ENCODE peak calls at places on chromosomes 3 and 15, in four cellular contexts. One of them, this sample, is unnamed.

GRCh38 chr15:75161788-75162414 is 39.8 kb upstream of the C15orf39 start:
- DNase-seq in A549: no peak
- DNase-seq in upper lobe of left lung: peak
- DNase-seq in HCT116: no peak
- DNase-seq in this sample: no peak

GRCh38 chr3:14285526-14285925 is 106.9 kb downstream of the LSM3 start:
- DNase-seq in A549: no peak
- DNase-seq in HCT116: no peak
- DNase-seq in upper lobe of left lung: no peak
- DNase-seq in this sample: no peak

GRCh38 chr3:159077860-159078259 is 276.0 kb downstream of the MFSD1 start:
- DNase-seq in HCT116: no peak
- DNase-seq in A549: no peak
- DNase-seq in upper lobe of left lung: no peak
- DNase-seq in this sample: peak

GRCh38 chr3:46874430-46874829 is 3.1 kb upstream of the PTH1R start:
- DNase-seq in upper lobe of left lung: no peak
- DNase-seq in A549: no peak
- DNase-seq in HCT116: no peak
- DNase-seq in this sample: no peak

GRCh38 chr15:58175955-58176354 is 37.8 kb downstream of the AQP9 start:
- DNase-seq in A549: no peak
- DNase-seq in HCT116: no peak
- DNase-seq in upper lobe of left lung: no peak
- DNase-seq in this sample: no peak

GRCh38 chr3:139538733-139539132 is 809 bp downstream of the RBP1 start:
- DNase-seq in upper lobe of left lung: no peak
- DNase-seq in A549: no peak
- DNase-seq in HCT116: no peak
- DNase-seq in this sample: no peak

GRCh38 chr3:102796856-102797255 is 362.0 kb downstream of the ZPLD1 start:
- DNase-seq in upper lobe of left lung: no peak
- DNase-seq in HCT116: no peak
- DNase-seq in A549: no peak
- DNase-seq in this sample: no peak

GRCh38 chr3:53486961-53487654 is 7.3 kb upstream of the CACNA1D start:
- DNase-seq in upper lobe of left lung: no peak
- DNase-seq in HCT116: no peak
- DNase-seq in A549: no peak
- DNase-seq in this sample: no peak

GRCh38 chr3:13016083-13016725 is 57.0 kb downstream of the IQSEC1 start:
- DNase-seq in HCT116: no peak
- DNase-seq in A549: no peak
- DNase-seq in upper lobe of left lung: peak
- DNase-seq in this sample: no peak

GRCh38 chr3:111321786-111322185 is 220.2 kb upstream of the CD96 start:
- DNase-seq in upper lobe of left lung: no peak
- DNase-seq in HCT116: no peak
- DNase-seq in A549: no peak
- DNase-seq in this sample: no peak

GRCh38 chr15:31325976-31326728 is 483 bp upstream of the KLF13 start:
- DNase-seq in upper lobe of left lung: peak
- DNase-seq in HCT116: peak
- DNase-seq in A549: peak
- DNase-seq in this sample: peak

GRCh38 chr15:31327674-31328424 is 1.2 kb downstream of the KLF13 start:
- DNase-seq in A549: peak
- DNase-seq in upper lobe of left lung: peak
- DNase-seq in HCT116: no peak
- DNase-seq in this sample: peak

GRCh38 chr15:31328425-31328998 is 1.9 kb downstream of the KLF13 start:
- DNase-seq in HCT116: no peak
- DNase-seq in A549: peak
- DNase-seq in upper lobe of left lung: no peak
- DNase-seq in this sample: peak

GRCh38 chr15:31325432-31325975 is 1.1 kb upstream of the KLF13 start:
- DNase-seq in HCT116: no peak
- DNase-seq in upper lobe of left lung: peak
- DNase-seq in A549: peak
- DNase-seq in this sample: peak

GRCh38 chr15:31326729-31327673 is at the start of gene KLF13:
- DNase-seq in A549: peak
- DNase-seq in HCT116: no peak
- DNase-seq in upper lobe of left lung: no peak
- DNase-seq in this sample: peak
- TF ChIP-seq POLR2A in A549: peak
- TF ChIP-seq POLR2A in HCT116: peak
- TF ChIP-seq POLR2A in upper lobe of left lung: no peak
- TF ChIP-seq POLR2A in this sample: peak

GRCh38 chr15:71411538-71412482 is 296.5 kb downstream of the THSD4 start:
- DNase-seq in A549: peak
- DNase-seq in upper lobe of left lung: peak
- DNase-seq in HCT116: no peak
- DNase-seq in this sample: no peak
- TF ChIP-seq POLR2A in A549: no peak
- TF ChIP-seq POLR2A in upper lobe of left lung: no peak
- TF ChIP-seq POLR2A in HCT116: no peak
- TF ChIP-seq POLR2A in this sample: no peak

GRCh38 chr3:101676219-101676764 is 640 bp downstream of the ZBTB11 start:
- DNase-seq in upper lobe of left lung: peak
- DNase-seq in A549: peak
- DNase-seq in HCT116: peak
- DNase-seq in this sample: peak

GRCh38 chr3:101676765-101677435 is at the start of gene ZBTB11:
- DNase-seq in A549: peak
- DNase-seq in HCT116: peak
- DNase-seq in upper lobe of left lung: peak
- DNase-seq in this sample: peak

GRCh38 chr3:101674518-101674917 is 2.4 kb downstream of the ZBTB11 start:
- DNase-seq in A549: no peak
- DNase-seq in HCT116: no peak
- DNase-seq in upper lobe of left lung: no peak
- DNase-seq in this sample: no peak

GRCh38 chr3:101673953-101674352 is 3.0 kb downstream of the ZBTB11 start:
- DNase-seq in HCT116: no peak
- DNase-seq in A549: no peak
- DNase-seq in upper lobe of left lung: no peak
- DNase-seq in this sample: no peak

DNA sequence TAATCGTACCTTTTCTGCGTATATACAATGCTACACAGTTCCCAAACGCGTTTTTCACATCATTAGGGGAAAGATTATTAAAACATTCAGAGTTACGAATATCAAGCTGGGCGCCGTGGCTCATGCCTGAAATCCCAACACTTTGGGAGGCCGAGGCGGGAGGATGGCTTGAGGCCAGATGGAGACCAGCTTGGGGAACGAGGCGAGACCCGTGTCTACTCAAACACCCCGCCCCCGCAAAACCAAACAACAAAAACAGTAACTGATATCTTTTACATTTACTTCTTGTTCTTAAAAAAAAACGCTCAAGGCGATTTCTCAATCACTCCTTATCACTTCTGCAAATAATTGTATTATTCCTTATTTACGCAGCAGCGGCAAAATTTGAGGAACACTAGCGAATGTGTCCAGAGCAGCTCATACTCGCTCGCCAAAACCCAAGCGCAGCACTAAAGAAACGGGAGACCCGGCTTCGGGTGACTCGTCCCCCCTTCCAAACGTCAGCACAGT is 1.2 kb downstream of the ZBTB11 start:
- DNase-seq in A549: no peak
- DNase-seq in upper lobe of left lung: peak
- DNase-seq in HCT116: no peak
- DNase-seq in this sample: no peak
- TF ChIP-seq POLR2A in A549: no peak
- TF ChIP-seq POLR2A in upper lobe of left lung: no peak
- TF ChIP-seq POLR2A in HCT116: no peak
- TF ChIP-seq POLR2A in this sample: no peak

GRCh38 chr15:72562878-72563277 is 88.7 kb downstream of the ARIH1 start:
- DNase-seq in upper lobe of left lung: no peak
- DNase-seq in HCT116: no peak
- DNase-seq in A549: no peak
- DNase-seq in this sample: no peak

GRCh38 chr15:72566973-72567372 is 87.5 kb upstream of the GOLGA6B start:
- DNase-seq in A549: no peak
- DNase-seq in upper lobe of left lung: no peak
- DNase-seq in HCT116: no peak
- DNase-seq in this sample: no peak
- TF ChIP-seq POLR2A in A549: no peak
- TF ChIP-seq POLR2A in upper lobe of left lung: no peak
- TF ChIP-seq POLR2A in HCT116: no peak
- TF ChIP-seq POLR2A in this sample: no peak

DNA sequence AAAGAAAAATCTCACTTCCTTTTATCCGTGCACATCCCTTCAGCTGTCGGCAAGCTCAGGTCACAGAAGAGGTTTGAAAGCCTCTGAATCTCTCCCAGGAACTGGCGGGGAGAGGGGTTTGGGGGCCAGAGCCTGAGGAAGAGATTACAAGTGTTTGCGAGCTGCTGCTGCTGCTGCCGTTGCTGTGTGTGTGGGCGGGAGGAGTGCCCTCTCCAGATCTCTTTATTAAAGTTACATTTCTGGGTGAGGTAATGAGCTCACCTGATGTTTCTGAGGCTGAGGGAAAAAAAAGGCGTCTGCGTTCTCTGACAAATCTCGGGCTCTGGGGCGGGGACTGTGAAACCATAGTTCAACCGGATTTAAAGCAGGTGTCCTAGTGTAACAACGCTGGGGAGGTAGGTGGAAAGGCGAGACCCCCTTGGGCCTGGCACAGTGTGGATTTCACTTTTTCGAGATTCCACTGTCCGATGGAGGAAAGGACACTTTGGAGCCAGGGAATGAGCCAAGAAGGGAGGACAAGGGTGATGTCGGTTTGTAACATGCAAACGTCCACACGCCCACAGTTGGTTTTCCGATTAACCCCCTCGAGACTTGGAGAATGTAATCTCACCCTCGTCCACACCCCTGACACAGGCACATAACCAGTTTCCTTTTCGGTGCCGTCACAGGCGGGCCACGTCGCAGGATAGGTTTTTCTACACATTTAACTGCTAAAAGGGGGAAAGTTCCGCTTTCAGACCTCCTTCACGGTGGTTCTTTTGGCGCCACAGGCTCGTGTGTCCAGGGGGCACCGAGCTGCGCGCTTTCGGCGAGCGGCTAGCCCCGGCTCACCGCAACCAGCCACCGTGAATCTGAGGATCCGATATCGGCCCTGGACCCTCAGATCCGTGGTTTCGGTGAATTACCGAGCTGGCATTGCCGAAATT is 2.1 kb downstream of the ALCAM start:
- DNase-seq in A549: peak
- DNase-seq in HCT116: peak
- DNase-seq in upper lobe of left lung: peak
- DNase-seq in this sample: no peak
- TF ChIP-seq POLR2A in A549: no peak
- TF ChIP-seq POLR2A in HCT116: no peak
- TF ChIP-seq POLR2A in upper lobe of left lung: no peak
- TF ChIP-seq POLR2A in this sample: no peak

GRCh38 chr15:40845511-40846284 is 1.9 kb downstream of the SPINT1 start:
- DNase-seq in HCT116: no peak
- DNase-seq in A549: no peak
- DNase-seq in upper lobe of left lung: peak
- DNase-seq in this sample: no peak
- TF ChIP-seq POLR2A in HCT116: no peak
- TF ChIP-seq POLR2A in A549: no peak
- TF ChIP-seq POLR2A in upper lobe of left lung: no peak
- TF ChIP-seq POLR2A in this sample: no peak

GRCh38 chr3:16439848-16440708 is 73.4 kb downstream of the RFTN1 start:
- DNase-seq in HCT116: no peak
- DNase-seq in A549: no peak
- DNase-seq in upper lobe of left lung: no peak
- DNase-seq in this sample: no peak
- TF ChIP-seq POLR2A in HCT116: no peak
- TF ChIP-seq POLR2A in A549: no peak
- TF ChIP-seq POLR2A in upper lobe of left lung: no peak
- TF ChIP-seq POLR2A in this sample: no peak

DNA sequence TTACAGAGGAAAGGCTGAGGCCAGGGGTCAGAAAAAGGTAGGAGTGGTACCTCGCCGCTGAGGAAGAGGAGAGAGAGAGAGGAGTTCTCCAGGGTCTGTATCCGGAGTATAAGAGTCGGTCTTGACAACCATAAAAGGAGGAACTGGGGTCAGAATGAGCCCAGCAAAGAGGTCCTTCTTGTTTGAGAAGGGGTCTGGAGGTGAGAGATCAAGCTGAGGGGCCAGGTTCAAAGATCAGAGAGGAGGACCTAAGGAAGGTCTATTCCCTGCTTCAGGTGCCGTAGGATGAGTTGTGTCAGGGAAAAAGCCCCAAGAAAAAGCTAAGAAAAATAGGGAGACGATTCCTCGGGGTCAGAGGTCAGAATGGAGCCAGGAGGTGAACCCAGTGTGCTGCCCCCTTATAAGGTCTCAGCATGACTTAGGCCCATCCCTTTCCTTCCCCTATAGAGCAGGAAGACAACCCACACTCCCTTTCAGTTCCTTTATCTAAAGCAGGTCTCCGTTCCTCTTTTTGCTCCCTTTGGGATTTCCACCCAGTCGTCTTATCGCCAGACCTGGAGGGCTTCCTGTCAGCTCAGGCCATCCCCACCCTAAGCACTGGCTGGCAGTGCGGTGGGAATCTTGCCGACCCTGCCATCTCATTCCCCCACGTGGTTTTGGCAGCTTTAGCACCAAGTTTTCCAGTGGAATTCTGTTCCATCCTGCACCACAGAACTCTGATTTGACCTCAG is 651 bp downstream of the MTMR14 start:
- DNase-seq in A549: peak
- DNase-seq in HCT116: no peak
- DNase-seq in upper lobe of left lung: peak
- DNase-seq in this sample: no peak
- TF ChIP-seq POLR2A in A549: no peak
- TF ChIP-seq POLR2A in HCT116: no peak
- TF ChIP-seq POLR2A in upper lobe of left lung: no peak
- TF ChIP-seq POLR2A in this sample: no peak

DNA sequence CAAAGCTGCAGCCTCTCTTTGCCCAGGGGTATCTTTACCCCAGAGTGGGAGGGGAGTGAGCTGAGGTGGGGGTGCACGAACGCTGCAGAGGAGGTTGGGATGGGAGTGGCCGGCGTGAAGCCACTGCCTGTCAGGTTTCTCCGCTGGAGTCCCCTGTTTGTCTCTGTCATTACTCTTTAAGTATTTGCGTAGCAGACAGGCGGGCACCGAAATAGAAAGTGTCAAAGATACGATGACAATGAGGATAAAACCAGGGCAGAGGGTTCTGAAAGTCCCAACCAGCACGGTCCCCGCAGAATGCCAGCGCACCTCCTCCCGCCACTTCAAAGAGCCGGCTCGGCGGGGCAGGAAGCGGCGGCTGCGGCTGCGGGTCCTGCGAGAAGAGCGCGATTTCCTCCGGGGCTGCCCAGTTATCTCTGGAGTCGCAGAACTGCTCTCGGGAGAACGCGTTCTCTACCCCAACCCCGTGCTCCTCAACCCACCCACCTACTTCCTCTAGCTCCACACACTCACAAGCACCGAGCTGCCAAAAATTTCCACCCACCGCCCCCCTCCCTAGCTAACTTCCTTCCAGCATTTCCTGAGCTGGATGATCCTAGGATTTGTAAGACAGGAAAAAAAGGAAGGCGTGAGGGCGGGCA is at the start of gene ARHGAP31:
- DNase-seq in A549: peak
- DNase-seq in HCT116: no peak
- DNase-seq in upper lobe of left lung: peak
- DNase-seq in this sample: peak
- TF ChIP-seq POLR2A in A549: peak
- TF ChIP-seq POLR2A in HCT116: no peak
- TF ChIP-seq POLR2A in upper lobe of left lung: no peak
- TF ChIP-seq POLR2A in this sample: no peak

GRCh38 chr15:95302809-95303208 is 1027.7 kb upstream of the NR2F2 start:
- DNase-seq in upper lobe of left lung: no peak
- DNase-seq in HCT116: no peak
- DNase-seq in A549: no peak
- DNase-seq in this sample: no peak
- TF ChIP-seq POLR2A in upper lobe of left lung: no peak
- TF ChIP-seq POLR2A in HCT116: no peak
- TF ChIP-seq POLR2A in A549: no peak
- TF ChIP-seq POLR2A in this sample: no peak

This sample was measured in H54.